ENCODE peak calls at places on chromosome 15, in eight cellular contexts. One of them, this sample, is unnamed.

GRCh38 chr15:91168457-91168856 is 68.4 kb downstream of the SV2B start:
- DNase-seq in pulmonary artery endothelial cell: no peak
- DNase-seq in substantia nigra: no peak
- DNase-seq in stimulated activated CD4-positive, alpha-beta T cell treated with anti-CD3 and anti-CD28 coated beads, Interleukin-15, amount 100 ng/mL, for 24 hours: no peak
- DNase-seq in cardiac muscle cell: no peak
- DNase-seq in AG04449: no peak
- DNase-seq in activated T-cell treated with anti-CD3 and anti-CD28 coated beads, Interleukin-2, amount 50 U/mL, for 72 hours: no peak
- DNase-seq in activated gamma-delta T cell treated with Interleukin-2 at 50 U/mL for 16 hours: no peak
- DNase-seq in this sample: no peak

GRCh38 chr15:92082217-92082843 is 228.8 kb downstream of the SLCO3A1 start:
- DNase-seq in pulmonary artery endothelial cell: no peak
- DNase-seq in substantia nigra: peak
- DNase-seq in stimulated activated CD4-positive, alpha-beta T cell treated with anti-CD3 and anti-CD28 coated beads, Interleukin-15, amount 100 ng/mL, for 24 hours: peak
- DNase-seq in cardiac muscle cell: peak
- DNase-seq in AG04449: no peak
- DNase-seq in activated T-cell treated with anti-CD3 and anti-CD28 coated beads, Interleukin-2, amount 50 U/mL, for 72 hours: peak
- DNase-seq in activated gamma-delta T cell treated with Interleukin-2 at 50 U/mL for 16 hours: peak
- DNase-seq in this sample: peak

GRCh38 chr15:88331291-88331690 is 74.8 kb upstream of the NTRK3 start:
- DNase-seq in pulmonary artery endothelial cell: no peak
- DNase-seq in substantia nigra: no peak
- DNase-seq in stimulated activated CD4-positive, alpha-beta T cell treated with anti-CD3 and anti-CD28 coated beads, Interleukin-15, amount 100 ng/mL, for 24 hours: peak
- DNase-seq in cardiac muscle cell: peak
- DNase-seq in AG04449: no peak
- DNase-seq in activated T-cell treated with anti-CD3 and anti-CD28 coated beads, Interleukin-2, amount 50 U/mL, for 72 hours: peak
- DNase-seq in activated gamma-delta T cell treated with Interleukin-2 at 50 U/mL for 16 hours: no peak
- DNase-seq in this sample: peak

GRCh38 chr15:78047631-78048409 is 29.7 kb downstream of the TBC1D2B start:
- DNase-seq in pulmonary artery endothelial cell: no peak
- DNase-seq in substantia nigra: no peak
- DNase-seq in stimulated activated CD4-positive, alpha-beta T cell treated with anti-CD3 and anti-CD28 coated beads, Interleukin-15, amount 100 ng/mL, for 24 hours: peak
- DNase-seq in cardiac muscle cell: peak
- DNase-seq in AG04449: no peak
- DNase-seq in activated T-cell treated with anti-CD3 and anti-CD28 coated beads, Interleukin-2, amount 50 U/mL, for 72 hours: peak
- DNase-seq in activated gamma-delta T cell treated with Interleukin-2 at 50 U/mL for 16 hours: peak
- DNase-seq in this sample: no peak

GRCh38 chr15:73781038-73781925 is 28.1 kb upstream of the INSYN1 start:
- DNase-seq in pulmonary artery endothelial cell: no peak
- DNase-seq in substantia nigra: no peak
- DNase-seq in stimulated activated CD4-positive, alpha-beta T cell treated with anti-CD3 and anti-CD28 coated beads, Interleukin-15, amount 100 ng/mL, for 24 hours: peak
- DNase-seq in cardiac muscle cell: peak
- DNase-seq in AG04449: no peak
- DNase-seq in activated T-cell treated with anti-CD3 and anti-CD28 coated beads, Interleukin-2, amount 50 U/mL, for 72 hours: peak
- DNase-seq in activated gamma-delta T cell treated with Interleukin-2 at 50 U/mL for 16 hours: no peak
- DNase-seq in this sample: no peak

GRCh38 chr15:41483519-41483918 is 10.2 kb upstream of the ITPKA start:
- DNase-seq in pulmonary artery endothelial cell: no peak
- DNase-seq in substantia nigra: no peak
- DNase-seq in stimulated activated CD4-positive, alpha-beta T cell treated with anti-CD3 and anti-CD28 coated beads, Interleukin-15, amount 100 ng/mL, for 24 hours: no peak
- DNase-seq in cardiac muscle cell: no peak
- DNase-seq in AG04449: no peak
- DNase-seq in activated T-cell treated with anti-CD3 and anti-CD28 coated beads, Interleukin-2, amount 50 U/mL, for 72 hours: no peak
- DNase-seq in activated gamma-delta T cell treated with Interleukin-2 at 50 U/mL for 16 hours: no peak
- DNase-seq in this sample: no peak

GRCh38 chr15:72285927-72286516 is 13.7 kb upstream of the PARP6 start:
- DNase-seq in pulmonary artery endothelial cell: no peak
- DNase-seq in substantia nigra: no peak
- DNase-seq in stimulated activated CD4-positive, alpha-beta T cell treated with anti-CD3 and anti-CD28 coated beads, Interleukin-15, amount 100 ng/mL, for 24 hours: peak
- DNase-seq in cardiac muscle cell: peak
- DNase-seq in AG04449: no peak
- DNase-seq in activated T-cell treated with anti-CD3 and anti-CD28 coated beads, Interleukin-2, amount 50 U/mL, for 72 hours: peak
- DNase-seq in activated gamma-delta T cell treated with Interleukin-2 at 50 U/mL for 16 hours: peak
- DNase-seq in this sample: peak

GRCh38 chr15:45064386-45064785 is 41.4 kb downstream of the SORD start:
- DNase-seq in pulmonary artery endothelial cell: no peak
- DNase-seq in substantia nigra: no peak
- DNase-seq in stimulated activated CD4-positive, alpha-beta T cell treated with anti-CD3 and anti-CD28 coated beads, Interleukin-15, amount 100 ng/mL, for 24 hours: no peak
- DNase-seq in cardiac muscle cell: no peak
- DNase-seq in AG04449: no peak
- DNase-seq in activated T-cell treated with anti-CD3 and anti-CD28 coated beads, Interleukin-2, amount 50 U/mL, for 72 hours: no peak
- DNase-seq in activated gamma-delta T cell treated with Interleukin-2 at 50 U/mL for 16 hours: no peak
- DNase-seq in this sample: no peak

GRCh38 chr15:101382544-101382943 is 87.5 kb upstream of the SNRPA1 start:
- DNase-seq in pulmonary artery endothelial cell: no peak
- DNase-seq in substantia nigra: no peak
- DNase-seq in stimulated activated CD4-positive, alpha-beta T cell treated with anti-CD3 and anti-CD28 coated beads, Interleukin-15, amount 100 ng/mL, for 24 hours: no peak
- DNase-seq in cardiac muscle cell: no peak
- DNase-seq in AG04449: no peak
- DNase-seq in activated T-cell treated with anti-CD3 and anti-CD28 coated beads, Interleukin-2, amount 50 U/mL, for 72 hours: no peak
- DNase-seq in activated gamma-delta T cell treated with Interleukin-2 at 50 U/mL for 16 hours: no peak
- DNase-seq in this sample: no peak

GRCh38 chr15:100858294-100858693 is 21.3 kb upstream of the ALDH1A3 start:
- DNase-seq in pulmonary artery endothelial cell: no peak
- DNase-seq in substantia nigra: no peak
- DNase-seq in stimulated activated CD4-positive, alpha-beta T cell treated with anti-CD3 and anti-CD28 coated beads, Interleukin-15, amount 100 ng/mL, for 24 hours: no peak
- DNase-seq in cardiac muscle cell: no peak
- DNase-seq in AG04449: no peak
- DNase-seq in activated T-cell treated with anti-CD3 and anti-CD28 coated beads, Interleukin-2, amount 50 U/mL, for 72 hours: no peak
- DNase-seq in activated gamma-delta T cell treated with Interleukin-2 at 50 U/mL for 16 hours: no peak
- DNase-seq in this sample: no peak